ENCODE peak calls at places on chromosomes 1 and 21, in four cellular contexts. T is MM.1S, A is T47D, W is NCI-H1092 treated with DMSO at 0.1 percent for 48 hours. J is an unnamed sample.

GRCh38 chr1:29121516-29121937 is 2.2 kb downstream of the TMEM200B start:
- DNase-seq in T (no peak), A (no peak), W (no peak), J (no peak)

GRCh38 chr21:35779690-35780570 is 280.4 kb downstream of the SETD4 start:
- DNase-seq in T (no peak), A (no peak), W (peak), J (peak)

GRCh38 chr1:209650454-209650853 is 1.8 kb downstream of the LAMB3 start:
- DNase-seq in T (no peak), A (no peak), W (no peak), J (no peak)

GRCh38 chr1:6102227-6102845 is 56.6 kb downstream of the KCNAB2 start:
- DNase-seq in T (no peak), A (no peak), W (no peak), J (no peak)

GRCh38 chr1:42737257-42737656 is 2.8 kb downstream of the CLDN19 start:
- DNase-seq in T (peak), A (peak), W (peak), J (peak)

GRCh38 chr1:52424757-52425265 is 20.4 kb downstream of the PRPF38A start:
- DNase-seq in T (no peak), A (no peak), W (no peak), J (no peak)

GRCh38 chr21:34639882-34640788 is 25.2 kb upstream of the RCAN1 start:
- DNase-seq in T (peak), A (peak), W (no peak), J (no peak)

GRCh38 chr1:15916417-15916816 is 59.5 kb downstream of the ZBTB17 start:
- DNase-seq in T (no peak), A (no peak), W (no peak), J (no peak)

GRCh38 chr1:235876292-235876914 is 9.7 kb upstream of the LYST start:
- DNase-seq in T (no peak), A (no peak), W (no peak), J (no peak)

GRCh38 chr1:227886503-227886961 is 61.2 kb downstream of the WNT9A start:
- DNase-seq in T (no peak), A (no peak), W (no peak), J (peak)

GRCh38 chr1:54229281-54229891 is 29.4 kb downstream of the MRPL37 start:
- DNase-seq in T (no peak), A (no peak), W (no peak), J (peak)

GRCh38 chr1:56837244-56837926 is 17.2 kb upstream of the C8A start:
- DNase-seq in T (no peak), A (no peak), W (no peak), J (no peak)

J was measured in osteoblast.